ENCODE peak calls at places on chromosomes 13 and 19, in five cellular contexts. U, A, G, P and K are unnamed samples.
A peak's percentile ranks its signal among the peaks of the same experiment; 100 is the strongest.

GRCh38 chr19:15576526-15577156 is 38.4 kb upstream of the CYP4F8 start:
- DNase-seq in U (no peak), A (peak; percentile 21), G (no peak), P (no peak), K (no peak)

GRCh38 chr19:42003506-42004294 is 9.7 kb upstream of the ATP1A3 start:
- DNase-seq in U (no peak), A (no peak), G (no peak), P (no peak), K (no peak)

GRCh38 chr19:43354305-43354627 is 780 bp downstream of the CD177 start:
- DNase-seq in U (peak; percentile 18), A (peak; percentile 45), G (no peak), P (no peak), K (peak; percentile 69)

GRCh38 chr13:110228936-110229904 is 77.7 kb downstream of the COL4A1 start:
- DNase-seq in U (no peak), A (no peak), G (no peak), P (no peak), K (no peak)

GRCh38 chr13:105587786-105588185 is 947.7 kb downstream of the EFNB2 start:
- DNase-seq in U (no peak), A (no peak), G (no peak), P (no peak), K (no peak)

GRCh38 chr13:79427265-79427664 is 21.2 kb upstream of the RBM26 start:
- DNase-seq in U (no peak), A (no peak), G (no peak), P (no peak), K (no peak)

GRCh38 chr19:9885077-9885552 is 50.0 kb downstream of the PIN1 start:
- DNase-seq in U (peak; percentile 12), A (no peak), G (no peak), P (no peak), K (no peak)

GRCh38 chr19:4456566-4456842 is 1.1 kb downstream of the UBXN6 start:
- DNase-seq in U (no peak), A (no peak), G (peak; percentile 46), P (no peak), K (peak; percentile 96)

GRCh38 chr13:60562081-60562764 is 165.2 kb downstream of the TDRD3 start:
- DNase-seq in U (no peak), A (no peak), G (no peak), P (no peak), K (no peak)

GRCh38 chr13:24727731-24728601 is 36.0 kb upstream of the RNF17 start:
- DNase-seq in U (peak; percentile 66), A (peak; percentile 68), G (peak; percentile 60), P (peak; percentile 73), K (peak; percentile 89)

GRCh38 chr13:97004096-97004876 is 10.0 kb upstream of the OXGR1 start:
- DNase-seq in U (no peak), A (no peak), G (no peak), P (no peak), K (no peak)

GRCh38 chr19:12721656-12722565 is 1.8 kb downstream of the TNPO2 start:
- DNase-seq in U (peak; percentile 63), A (peak; percentile 66), G (peak; percentile 80), P (peak; percentile 58), K (peak; percentile 80)

GRCh38 chr13:76884167-76884566 is 2.0 kb downstream of the KCTD12 start:
- DNase-seq in U (no peak), A (no peak), G (peak; percentile 34), P (no peak), K (peak; percentile 41)

GRCh38 chr13:71417205-71417604 is 449.8 kb downstream of the DACH1 start:
- DNase-seq in U (no peak), A (no peak), G (no peak), P (no peak), K (no peak)

GRCh38 chr19:15200575-15201364 is at the start of gene NOTCH3:
- DNase-seq in U (no peak), A (no peak), G (peak; percentile 50), P (no peak), K (no peak)

GRCh38 chr19:3073159-3073563 is 10.9 kb upstream of the TLE5 start:
- DNase-seq in U (no peak), A (no peak), G (no peak), P (no peak), K (peak; percentile 61)

GRCh38 chr19:17473041-17473440 is 2.7 kb downstream of the SLC27A1 start:
- DNase-seq in U (no peak), A (no peak), G (no peak), P (no peak), K (peak; percentile 30)

GRCh38 chr19:7973883-7974282 is 30.4 kb upstream of the TIMM44 start:
- DNase-seq in U (no peak), A (no peak), G (no peak), P (no peak), K (no peak)

GRCh38 chr19:5268801-5269200 is 71.8 kb downstream of the PTPRS start:
- DNase-seq in U (no peak), A (no peak), G (no peak), P (no peak), K (no peak)

GRCh38 chr13:29859971-29860370 is 9.6 kb upstream of the UBL3 start:
- DNase-seq in U (no peak), A (no peak), G (no peak), P (no peak), K (no peak)

GRCh38 chr13:77860621-77861020 is 58.0 kb downstream of the EDNRB start:
- DNase-seq in U (no peak), A (no peak), G (no peak), P (no peak), K (no peak)

GRCh38 chr19:1780272-1780957 is 27.1 kb downstream of the ONECUT3 start:
- DNase-seq in U (no peak), A (no peak), G (no peak), P (no peak), K (no peak)

GRCh38 chr19:33472696-33473624 is 48.6 kb downstream of the PEPD start:
- DNase-seq in U (no peak), A (peak; percentile 43), G (no peak), P (no peak), K (no peak)

GRCh38 chr13:111322916-111323331 is 2.5 kb downstream of the TEX29 start:
- DNase-seq in U (no peak), A (no peak), G (no peak), P (no peak), K (no peak)

GRCh38 chr19:30631035-30631375 is 258.8 kb downstream of the ZNF536 start:
- DNase-seq in U (no peak), A (no peak), G (no peak), P (no peak), K (peak; percentile 93)

GRCh38 chr13:28684257-28684656 is 25.3 kb downstream of the POMP start:
- DNase-seq in U (no peak), A (no peak), G (no peak), P (no peak), K (no peak)

GRCh38 chr19:11088508-11089253 is 582 bp upstream of the LDLR start:
- DNase-seq in U (no peak), A (no peak), G (no peak), P (no peak), K (no peak)

GRCh38 chr13:23959231-23959862 is 62.0 kb upstream of the C1QTNF9B start:
- DNase-seq in U (no peak), A (no peak), G (no peak), P (no peak), K (no peak)

GRCh38 chr13:93146584-93147292 is 79.9 kb upstream of the GPC6 start:
- DNase-seq in U (no peak), A (no peak), G (no peak), P (no peak), K (no peak)

GRCh38 chr13:111064661-111065060 is 50.4 kb upstream of the ARHGEF7 start:
- DNase-seq in U (no peak), A (no peak), G (no peak), P (no peak), K (no peak)

GRCh38 chr13:74732736-74733135 is 598.5 kb upstream of the KLF12 start:
- DNase-seq in U (no peak), A (no peak), G (no peak), P (no peak), K (no peak)

GRCh38 chr19:10826236-10826635 is 9.8 kb downstream of the TMED1 start:
- DNase-seq in U (no peak), A (no peak), G (no peak), P (no peak), K (no peak)

GRCh38 chr19:2227415-2228156 is 8.5 kb downstream of the PLEKHJ1 start:
- DNase-seq in U (no peak), A (peak; percentile 82), G (no peak), P (no peak), K (no peak)

GRCh38 chr19:49073514-49074378 is 1.2 kb upstream of the KCNA7 start:
- DNase-seq in U (no peak), A (no peak), G (no peak), P (no peak), K (peak; percentile 83)

DNA sequence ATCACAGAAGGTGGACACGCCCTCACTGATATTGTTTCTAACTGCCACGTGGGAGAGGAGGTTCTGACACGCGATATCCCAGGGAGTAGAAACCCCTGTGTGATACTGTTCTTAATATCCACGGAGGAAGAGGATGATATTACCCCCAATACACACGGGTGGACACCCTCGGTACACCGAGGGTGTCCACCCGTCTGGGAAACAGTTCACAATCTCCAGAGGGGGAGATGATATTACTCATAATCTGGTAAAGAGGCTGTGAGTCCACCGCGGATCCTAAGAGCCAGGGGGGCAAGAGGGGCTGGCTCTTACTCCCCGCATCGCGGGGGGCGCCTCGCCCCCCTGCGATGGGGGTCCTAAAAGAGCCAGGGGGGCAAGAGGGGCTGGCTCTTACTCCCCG is 29.6 kb upstream of the RGCC start:
- DNase-seq in U (no peak), A (no peak), G (no peak), P (no peak), K (no peak)
- H3K4me3 ChIP-seq in U (no peak overlapping the region), A (no peak overlapping the region), G (no peak overlapping the region), P (no peak overlapping the region), K (no peak overlapping the region)

DNA sequence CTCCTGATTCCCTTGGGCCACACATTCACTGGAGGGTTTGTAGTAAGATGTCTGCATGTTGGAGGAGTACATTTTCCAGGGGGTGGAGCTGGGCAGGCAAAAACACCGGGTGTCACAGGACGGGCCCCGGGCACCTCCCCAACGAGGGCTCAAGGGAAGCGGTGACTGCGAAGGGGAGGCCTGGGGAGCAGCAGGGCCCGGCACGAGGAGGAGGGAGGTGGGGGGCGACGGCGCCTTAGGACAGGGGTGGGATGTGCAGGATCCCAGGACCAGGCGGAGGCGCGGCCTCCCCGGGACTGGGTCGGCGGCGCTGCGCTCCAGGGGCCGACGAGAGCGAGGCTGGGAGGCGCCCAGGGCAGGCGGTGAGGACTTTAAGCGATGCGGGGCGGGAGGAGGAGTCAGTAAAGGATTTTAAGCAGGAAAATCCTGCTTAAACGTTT is 501 bp downstream of the ZNF160 start:
- DNase-seq in U (peak; percentile 34), A (no peak), G (peak; percentile 46), P (no peak), K (peak; percentile 31)
- H3K4me3 ChIP-seq in U (peak overlapping the region; percentile 87), A (peak overlapping the region; percentile 93), G (peak overlapping the region; percentile 68), P (peak overlapping the region; percentile 90), K (peak overlapping the region; percentile 97)

GRCh38 chr19:47309608-47310007 is at the start of gene C5AR1:
- DNase-seq in U (no peak), A (no peak), G (no peak), P (no peak), K (no peak)
- H3K4me3 ChIP-seq in U (no peak within 1 kb of the TSS), A (peak within 1 kb of the TSS; percentile 18), G (no peak within 1 kb of the TSS), P (no peak within 1 kb of the TSS), K (no peak within 1 kb of the TSS)

DNA sequence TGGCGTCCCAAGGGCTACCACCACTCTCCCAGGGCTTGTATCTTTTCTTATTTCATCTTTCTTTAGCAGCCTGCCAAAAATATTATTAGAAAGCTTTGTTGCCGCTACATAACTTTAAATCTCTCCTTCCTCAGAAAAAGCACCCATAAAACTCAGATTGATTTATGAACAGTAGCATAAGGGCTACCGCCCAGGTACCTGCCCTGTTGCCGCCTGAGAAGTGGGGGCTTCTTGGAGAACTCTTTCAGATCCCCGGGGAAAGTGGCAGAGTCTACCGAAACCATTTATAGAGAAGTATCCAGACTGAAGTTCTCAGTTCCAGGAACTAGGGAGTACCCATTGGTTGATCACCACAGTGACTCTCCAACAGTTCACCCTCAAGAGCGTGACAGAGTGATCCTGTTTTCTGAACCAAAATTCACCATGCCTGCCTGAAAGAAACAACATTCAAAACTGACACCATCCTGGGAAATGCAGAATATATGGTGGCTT is 697 bp upstream of the N4BP2L1 start:
- DNase-seq in U (no peak), A (no peak), G (no peak), P (no peak), K (no peak)
- H3K4me3 ChIP-seq in U (peak overlapping the region; percentile 75), A (peak overlapping the region; percentile 86), G (peak overlapping the region; percentile 79), P (peak overlapping the region; percentile 84), K (peak overlapping the region; percentile 89)